ENCODE peak calls at places on chromosomes 5 and 9, in eight cellular contexts. G, V, C, T, R, W, A and Z are unnamed samples.
A peak's percentile ranks its signal among the peaks of the same experiment; 100 is the strongest.

GRCh38 chr5:32222723-32223470 is 48.8 kb upstream of the GOLPH3 start:
- DNase-seq in G (no peak), V (no peak), C (no peak), T (no peak), R (no peak), W (no peak), A (no peak), Z (no peak)

GRCh38 chr5:180121799-180122198 is 50.2 kb upstream of the RNF130 start:
- DNase-seq in G (no peak), V (no peak), C (no peak), T (peak; percentile 66), R (no peak), W (no peak), A (peak; percentile 9), Z (no peak)

GRCh38 chr5:176619203-176619568 is 9.2 kb upstream of the GPRIN1 start:
- DNase-seq in G (peak; percentile 47), V (peak; percentile 89), C (peak; percentile 39), T (peak; percentile 97), R (no peak), W (peak; percentile 50), A (peak; percentile 71), Z (no peak)

GRCh38 chr5:141430332-141431113 is at the start of gene PCDHGA12:
- DNase-seq in G (no peak), V (peak; percentile 98), C (peak; percentile 88), T (peak; percentile 98), R (no peak), W (no peak), A (no peak), Z (peak; percentile 45)

GRCh38 chr9:107210775-107211174 is 72.3 kb upstream of the RAD23B start:
- DNase-seq in G (no peak), V (no peak), C (no peak), T (no peak), R (peak; percentile 66), W (no peak), A (no peak), Z (no peak)

GRCh38 chr5:1652873-1653707 is 129.3 kb upstream of the LPCAT1 start:
- DNase-seq in G (no peak), V (no peak), C (peak; percentile 57), T (peak; percentile 79), R (no peak), W (no peak), A (no peak), Z (no peak)

GRCh38 chr5:158947831-158948230 is 151.9 kb downstream of the EBF1 start:
- DNase-seq in G (no peak), V (peak; percentile 9), C (no peak), T (no peak), R (no peak), W (no peak), A (no peak), Z (no peak)

GRCh38 chr5:32346869-32347268 is 34.1 kb upstream of the MTMR12 start:
- DNase-seq in G (no peak), V (no peak), C (no peak), T (no peak), R (no peak), W (no peak), A (no peak), Z (no peak)

GRCh38 chr5:38783011-38783551 is 62.7 kb upstream of the OSMR start:
- DNase-seq in G (no peak), V (peak; percentile 93), C (peak; percentile 43), T (peak; percentile 64), R (no peak), W (no peak), A (no peak), Z (peak; percentile 98)

GRCh38 chr5:38782185-38782584 is 63.6 kb upstream of the OSMR start:
- DNase-seq in G (no peak), V (no peak), C (no peak), T (no peak), R (no peak), W (no peak), A (no peak), Z (no peak)

GRCh38 chr5:38777111-38777510 is 68.7 kb upstream of the OSMR start:
- DNase-seq in G (no peak), V (no peak), C (no peak), T (no peak), R (no peak), W (no peak), A (no peak), Z (no peak)

GRCh38 chr5:38780316-38780715 is 65.5 kb upstream of the OSMR start:
- DNase-seq in G (no peak), V (no peak), C (no peak), T (peak; percentile 54), R (no peak), W (no peak), A (no peak), Z (no peak)

DNA sequence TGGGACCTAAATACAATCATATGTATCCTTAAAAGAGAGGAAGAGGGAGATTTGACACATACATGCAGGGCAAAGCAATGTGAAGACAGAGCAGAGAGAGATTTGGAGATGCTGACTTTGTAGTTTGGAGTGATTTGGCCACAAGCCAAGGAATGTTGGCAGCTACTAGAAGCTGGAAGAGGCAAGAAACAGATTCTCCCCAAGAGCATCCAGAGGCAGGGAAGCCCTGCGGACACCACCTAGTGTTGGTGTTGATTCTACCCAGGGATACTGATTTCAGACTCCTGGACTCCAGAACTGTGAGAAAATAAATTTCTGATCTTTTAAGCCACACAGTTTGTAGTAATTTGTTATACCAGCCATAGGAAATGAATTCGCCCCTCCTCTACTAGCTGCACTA is 64.9 kb upstream of the OSMR start:
- DNase-seq in G (peak; percentile 42), V (peak; percentile 91), C (no peak), T (no peak), R (no peak), W (peak; percentile 53), A (no peak), Z (peak; percentile 46)
- TF ChIP-seq CTCF in G (peak; percentile 24), V (peak; percentile 54), C (no peak), T (peak; percentile 40), R (no peak), W (no peak), A (peak; percentile 21), Z (peak; percentile 32)

GRCh38 chr9:128383791-128384190 is 12.6 kb downstream of the URM1 start:
- DNase-seq in G (no peak), V (no peak), C (no peak), T (peak; percentile 22), R (no peak), W (no peak), A (no peak), Z (no peak)

GRCh38 chr9:128384801-128385492 is 13.8 kb downstream of the URM1 start:
- DNase-seq in G (no peak), V (no peak), C (no peak), T (peak; percentile 77), R (no peak), W (no peak), A (no peak), Z (no peak)

GRCh38 chr9:128382261-128382660 is 11.1 kb downstream of the URM1 start:
- DNase-seq in G (no peak), V (no peak), C (no peak), T (peak; percentile 62), R (no peak), W (no peak), A (no peak), Z (no peak)

GRCh38 chr9:128385493-128386205 is 14.5 kb downstream of the URM1 start:
- DNase-seq in G (no peak), V (no peak), C (no peak), T (peak; percentile 90), R (no peak), W (no peak), A (no peak), Z (no peak)

DNA sequence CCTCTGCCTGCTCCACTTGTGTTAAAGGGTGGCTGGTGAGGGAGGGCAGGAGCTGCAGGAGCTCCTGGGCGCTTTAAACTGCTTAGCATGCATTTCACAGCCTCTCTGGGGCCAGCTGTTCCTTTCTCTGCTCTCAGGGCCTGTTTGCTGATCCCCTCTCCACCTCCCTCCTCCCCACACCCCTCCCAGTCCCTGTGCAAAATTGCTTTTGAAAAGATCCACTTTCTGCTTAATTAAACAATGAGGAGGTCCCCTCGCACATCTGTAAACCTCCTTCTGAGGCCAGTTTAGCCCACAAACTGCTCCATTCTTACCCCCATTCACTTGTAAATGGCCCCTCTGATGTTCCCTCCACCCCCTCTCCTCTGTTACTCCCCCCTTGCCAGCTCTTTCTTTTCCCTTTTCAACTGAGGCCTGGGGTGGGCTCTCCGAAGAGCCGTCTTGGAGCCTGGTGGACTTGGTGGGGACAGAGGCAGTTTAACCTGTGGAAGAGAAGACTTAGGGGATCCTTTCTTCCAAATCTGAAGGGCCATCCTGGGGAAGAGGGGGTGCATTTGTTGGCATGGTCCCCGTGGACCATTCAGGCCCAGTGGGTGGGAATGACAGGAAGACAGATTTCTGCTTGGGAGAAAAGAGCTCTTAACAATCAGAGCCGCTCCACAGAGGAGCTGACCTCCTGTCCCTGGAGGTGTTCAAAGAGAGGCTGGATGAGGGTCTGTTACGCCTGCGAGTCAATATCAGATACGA is 12.0 kb downstream of the URM1 start:
- DNase-seq in G (no peak), V (no peak), C (no peak), T (peak; percentile 54), R (no peak), W (no peak), A (no peak), Z (no peak)
- H3K4me3 ChIP-seq in G (no peak overlapping the region), V (no peak overlapping the region), C (no peak overlapping the region), T (no peak overlapping the region), R (no peak overlapping the region), W (no peak overlapping the region), A (no peak overlapping the region), Z (no peak overlapping the region)

GRCh38 chr5:173669483-173669882 is 53.0 kb upstream of the BOD1 start:
- DNase-seq in G (no peak), V (no peak), C (no peak), T (no peak), R (no peak), W (peak; percentile 18), A (no peak), Z (no peak)

GRCh38 chr5:173670130-173670591 is 53.7 kb upstream of the BOD1 start:
- DNase-seq in G (no peak), V (peak; percentile 54), C (no peak), T (no peak), R (no peak), W (peak; percentile 4), A (no peak), Z (no peak)

GRCh38 chr5:173672891-173673290 is 56.4 kb upstream of the BOD1 start:
- DNase-seq in G (no peak), V (no peak), C (no peak), T (no peak), R (no peak), W (peak; percentile 20), A (no peak), Z (no peak)

GRCh38 chr5:173670791-173671120 is 54.3 kb upstream of the BOD1 start:
- DNase-seq in G (no peak), V (peak; percentile 17), C (no peak), T (no peak), R (no peak), W (no peak), A (peak; percentile 31), Z (no peak)

DNA sequence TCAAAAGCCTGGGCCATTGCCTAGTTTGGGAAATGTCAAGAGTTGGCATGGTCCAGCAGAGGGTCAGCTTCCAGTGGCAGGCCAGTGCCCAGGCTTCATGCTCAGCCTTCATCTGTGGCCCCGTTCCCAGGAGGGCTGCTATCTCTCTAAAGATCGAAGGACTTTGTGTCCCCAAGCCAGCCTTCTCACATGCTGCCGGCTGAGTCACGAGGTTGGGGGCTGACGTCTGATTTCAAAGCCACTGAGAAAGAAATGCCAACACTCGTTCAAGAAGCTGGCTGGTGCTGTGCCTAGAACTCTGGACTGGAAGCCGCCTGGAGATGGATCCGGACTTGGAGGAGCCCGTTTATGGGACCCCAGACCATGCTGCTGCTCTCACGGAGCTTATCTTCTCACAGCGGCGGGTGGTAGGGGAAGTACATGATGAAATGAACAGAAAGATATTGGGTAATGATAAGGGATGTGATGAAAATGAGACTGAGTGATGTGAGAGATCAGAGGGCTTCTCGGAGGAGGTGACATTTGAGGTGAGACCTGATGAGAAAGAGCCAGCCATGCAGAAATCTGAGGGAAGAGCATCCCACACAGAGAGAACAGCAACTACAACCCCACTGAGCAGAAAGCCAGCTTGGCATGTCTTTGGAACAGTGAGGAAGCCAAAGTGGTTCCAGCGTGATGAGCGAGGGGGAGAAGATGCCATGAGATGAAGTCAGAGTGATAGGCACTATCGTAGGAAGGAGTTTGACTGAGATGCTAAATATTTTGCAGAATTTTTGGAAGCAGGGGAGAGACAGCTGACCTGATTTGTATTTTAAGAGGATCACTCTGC is 54.9 kb upstream of the BOD1 start:
- DNase-seq in G (peak; percentile 18), V (peak; percentile 40), C (peak; percentile 56), T (no peak), R (no peak), W (peak; percentile 80), A (peak; percentile 66), Z (no peak)
- TF ChIP-seq CTCF in G (no peak), V (no peak), C (no peak), T (no peak), R (no peak), W (no peak), A (no peak), Z (no peak)

DNA sequence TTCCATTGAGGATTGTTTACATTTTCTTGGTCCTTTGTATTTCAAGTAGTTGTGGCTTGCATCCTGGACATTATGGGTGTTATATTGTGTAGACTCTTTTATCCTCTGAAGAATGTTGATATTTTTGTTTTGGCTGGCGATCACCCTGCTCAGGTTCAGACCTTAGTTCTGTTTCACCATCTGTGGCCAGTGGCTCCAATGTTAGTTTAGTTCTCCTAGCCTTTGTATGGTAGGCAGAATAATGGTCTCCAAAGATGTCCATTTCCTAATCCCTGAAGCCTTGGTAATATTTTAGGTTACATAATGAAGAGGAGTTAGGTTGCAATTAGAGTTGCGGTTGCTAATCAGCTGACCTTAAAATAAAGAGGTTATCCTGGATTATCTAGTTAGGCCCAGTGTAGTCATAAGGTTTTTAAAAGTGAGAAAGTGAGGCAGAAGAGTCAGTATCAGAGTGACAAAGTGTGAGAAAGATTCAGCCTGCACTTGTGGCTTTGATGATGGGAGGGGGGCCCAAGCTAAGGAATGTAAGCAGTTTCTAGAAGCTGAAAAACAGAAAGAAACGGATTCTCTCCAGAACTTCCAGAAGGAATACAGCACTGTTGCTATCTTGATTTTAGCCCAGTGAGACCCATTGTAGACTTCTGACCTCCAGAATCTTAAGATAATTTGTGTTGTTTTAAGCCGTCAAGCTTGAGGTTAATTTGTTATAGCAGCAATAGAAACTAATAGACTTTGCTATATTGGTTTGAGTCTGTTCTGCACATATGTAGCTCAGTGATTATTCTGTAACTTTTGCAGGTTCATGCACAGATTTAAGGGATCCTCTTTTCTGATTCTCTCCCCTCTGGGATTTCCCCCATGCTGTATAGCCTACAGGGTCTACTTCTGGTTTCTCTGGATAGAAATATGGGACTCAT is 21.5 kb downstream of the LNPEP start:
- DNase-seq in G (no peak), V (no peak), C (peak; percentile 34), T (no peak), R (no peak), W (no peak), A (no peak), Z (no peak)
- H3K4me3 ChIP-seq in G (no peak overlapping the region), V (no peak overlapping the region), C (no peak overlapping the region), T (no peak overlapping the region), R (no peak overlapping the region), W (no peak overlapping the region), A (no peak overlapping the region), Z (no peak overlapping the region)